ENCODE peak calls at places on chromosomes 11 and 22, in five cellular contexts. W, F, R, B and O are unnamed samples.

GRCh38 chr11:78975081-78975480 is 400.4 kb upstream of the NARS2 start:
- DNase-seq in W (no peak), F (no peak), R (no peak), B (no peak), O (no peak)

GRCh38 chr22:19218541-19219233 is 40.2 kb upstream of the SLC25A1 start:
- DNase-seq in W (no peak), F (no peak), R (no peak), B (no peak), O (no peak)

GRCh38 chr22:27116295-27116694 is 458.9 kb downstream of the MIAT start:
- DNase-seq in W (no peak), F (no peak), R (no peak), B (no peak), O (peak; percentile 74)

GRCh38 chr11:121198491-121198890 is 94.1 kb upstream of the SC5D start:
- DNase-seq in W (no peak), F (no peak), R (no peak), B (no peak), O (no peak)

GRCh38 chr11:107624983-107625779 is 34.2 kb downstream of the ELMOD1 start:
- DNase-seq in W (no peak), F (no peak), R (no peak), B (no peak), O (no peak)

GRCh38 chr11:24794064-24794463 is 297.2 kb downstream of the LUZP2 start:
- DNase-seq in W (no peak), F (no peak), R (no peak), B (no peak), O (no peak)

GRCh38 chr11:74754507-74755255 is 6.0 kb downstream of the RNF169 start:
- DNase-seq in W (no peak), F (peak; percentile 92), R (no peak), B (no peak), O (peak; percentile 38)

GRCh38 chr11:8832571-8833260 is 78.3 kb upstream of the AKIP1 start:
- DNase-seq in W (no peak), F (no peak), R (no peak), B (no peak), O (no peak)

GRCh38 chr22:34036936-34037335 is 116.7 kb upstream of the LARGE1 start:
- DNase-seq in W (no peak), F (no peak), R (no peak), B (no peak), O (no peak)

GRCh38 chr11:58636587-58636986 is 14.1 kb downstream of the CNTF start:
- DNase-seq in W (peak; percentile 24), F (no peak), R (no peak), B (no peak), O (no peak)

GRCh38 chr11:74276581-74276980 is 34.9 kb downstream of the P4HA3 start:
- DNase-seq in W (no peak), F (no peak), R (no peak), B (no peak), O (no peak)

GRCh38 chr11:115498354-115498753 is 5.9 kb downstream of the CADM1 start:
- DNase-seq in W (no peak), F (no peak), R (no peak), B (no peak), O (no peak)

GRCh38 chr11:9206496-9206895 is 58.7 kb downstream of the DENND5A start:
- DNase-seq in W (no peak), F (no peak), R (no peak), B (no peak), O (no peak)

GRCh38 chr22:20198527-20199319 is 47.9 kb upstream of the CCDC188 start:
- DNase-seq in W (no peak), F (no peak), R (no peak), B (no peak), O (no peak)

GRCh38 chr11:210803-211180 is 3.3 kb downstream of the RIC8A start:
- DNase-seq in W (no peak), F (no peak), R (no peak), B (no peak), O (no peak)

GRCh38 chr22:48083502-48083901 is 1321.1 kb downstream of the TBC1D22A start:
- DNase-seq in W (no peak), F (no peak), R (no peak), B (no peak), O (no peak)

GRCh38 chr11:11349870-11350325 is 3.2 kb downstream of the CSNK2A3 start:
- DNase-seq in W (no peak), F (peak; percentile 56), R (no peak), B (no peak), O (no peak)

GRCh38 chr11:67310246-67311050 is 7.1 kb downstream of the SSH3 start:
- DNase-seq in W (no peak), F (no peak), R (no peak), B (no peak), O (no peak)

DNA sequence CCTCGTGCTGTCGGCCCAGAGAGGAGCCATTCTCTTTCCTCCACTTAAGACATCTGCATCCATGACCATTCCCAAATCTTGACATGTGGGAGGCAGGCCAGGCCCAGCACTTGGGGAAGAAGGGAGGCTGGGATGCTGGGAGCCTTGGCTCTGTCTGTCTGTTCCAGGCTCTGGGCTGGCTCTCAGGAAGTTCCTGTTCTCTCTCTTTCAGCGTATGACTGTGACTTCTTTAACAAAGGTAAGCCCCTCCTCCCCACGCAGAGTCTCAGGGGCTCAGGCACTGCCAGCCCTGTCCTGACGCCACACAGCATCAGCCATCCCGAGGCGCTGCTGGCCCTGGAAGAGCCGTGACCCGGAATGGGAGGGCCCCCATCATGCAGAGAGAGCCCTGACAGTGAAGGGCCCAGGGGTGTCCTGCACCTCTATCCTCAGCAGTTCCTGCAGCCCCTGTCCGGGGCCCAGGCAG is 52.4 kb downstream of the OTOG start:
- DNase-seq in W (no peak), F (no peak), R (no peak), B (no peak), O (no peak)
- TF ChIP-seq JUN in W (no peak), F (no peak), R (no peak), B (no peak), O (no peak)

GRCh38 chr11:112518371-112518770 is 257.7 kb upstream of the PLET1 start:
- DNase-seq in W (no peak), F (no peak), R (no peak), B (no peak), O (no peak)

GRCh38 chr11:112516261-112516660 is 255.6 kb upstream of the PLET1 start:
- DNase-seq in W (no peak), F (no peak), R (no peak), B (no peak), O (no peak)

GRCh38 chr11:112513936-112514716 is 253.5 kb upstream of the PLET1 start:
- DNase-seq in W (no peak), F (no peak), R (peak; percentile 19), B (no peak), O (no peak)

GRCh38 chr11:112519749-112520148 is 259.1 kb upstream of the PLET1 start:
- DNase-seq in W (no peak), F (no peak), R (no peak), B (no peak), O (no peak)

GRCh38 chr11:112516771-112517170 is 256.1 kb upstream of the PLET1 start:
- DNase-seq in W (no peak), F (no peak), R (no peak), B (no peak), O (no peak)
- H3K27ac ChIP-seq in W (no peak overlapping the region), F (no peak overlapping the region), R (no peak overlapping the region), B (no peak overlapping the region), O (no peak overlapping the region)

GRCh38 chr11:35265755-35266454 is 126.9 kb downstream of the CD44 start:
- DNase-seq in W (no peak), F (peak; percentile 67), R (no peak), B (no peak), O (no peak)
- TF ChIP-seq JUN in W (no peak), F (no peak), R (no peak), B (no peak), O (no peak)

GRCh38 chr11:64744544-64745218 is 739 bp upstream of the RASGRP2 start:
- DNase-seq in W (peak; percentile 74), F (no peak), R (peak; percentile 59), B (no peak), O (no peak)

GRCh38 chr11:64742087-64742939 is 1.6 kb downstream of the RASGRP2 start:
- DNase-seq in W (peak; percentile 67), F (no peak), R (peak; percentile 81), B (no peak), O (no peak)

GRCh38 chr11:64745219-64745522 is 1.2 kb upstream of the RASGRP2 start:
- DNase-seq in W (no peak), F (peak; percentile 32), R (peak; percentile 77), B (no peak), O (no peak)

GRCh38 chr11:64742940-64743590 is 877 bp downstream of the RASGRP2 start:
- DNase-seq in W (peak; percentile 94), F (peak; percentile 32), R (peak; percentile 94), B (no peak), O (peak; percentile 92)

GRCh38 chr11:64743591-64744543 is at the start of gene RASGRP2:
- DNase-seq in W (peak; percentile 87), F (peak; percentile 30), R (peak; percentile 95), B (peak; percentile 28), O (peak; percentile 76)
- H3K27ac ChIP-seq in W (peak within 1 kb of the TSS; percentile 73), F (no peak within 1 kb of the TSS), R (no peak within 1 kb of the TSS), B (no peak within 1 kb of the TSS), O (peak within 1 kb of the TSS; percentile 62)

GRCh38 chr11:33832676-33833075 is 58.4 kb upstream of the FBXO3 start:
- DNase-seq in W (no peak), F (no peak), R (no peak), B (no peak), O (no peak)

GRCh38 chr11:33828604-33829429 is 54.5 kb upstream of the FBXO3 start:
- DNase-seq in W (no peak), F (no peak), R (peak; percentile 67), B (no peak), O (no peak)

GRCh38 chr11:33830903-33831648 is 56.8 kb upstream of the FBXO3 start:
- DNase-seq in W (no peak), F (no peak), R (no peak), B (no peak), O (no peak)

GRCh38 chr11:33827206-33827605 is 52.9 kb upstream of the FBXO3 start:
- DNase-seq in W (no peak), F (no peak), R (no peak), B (no peak), O (no peak)

DNA sequence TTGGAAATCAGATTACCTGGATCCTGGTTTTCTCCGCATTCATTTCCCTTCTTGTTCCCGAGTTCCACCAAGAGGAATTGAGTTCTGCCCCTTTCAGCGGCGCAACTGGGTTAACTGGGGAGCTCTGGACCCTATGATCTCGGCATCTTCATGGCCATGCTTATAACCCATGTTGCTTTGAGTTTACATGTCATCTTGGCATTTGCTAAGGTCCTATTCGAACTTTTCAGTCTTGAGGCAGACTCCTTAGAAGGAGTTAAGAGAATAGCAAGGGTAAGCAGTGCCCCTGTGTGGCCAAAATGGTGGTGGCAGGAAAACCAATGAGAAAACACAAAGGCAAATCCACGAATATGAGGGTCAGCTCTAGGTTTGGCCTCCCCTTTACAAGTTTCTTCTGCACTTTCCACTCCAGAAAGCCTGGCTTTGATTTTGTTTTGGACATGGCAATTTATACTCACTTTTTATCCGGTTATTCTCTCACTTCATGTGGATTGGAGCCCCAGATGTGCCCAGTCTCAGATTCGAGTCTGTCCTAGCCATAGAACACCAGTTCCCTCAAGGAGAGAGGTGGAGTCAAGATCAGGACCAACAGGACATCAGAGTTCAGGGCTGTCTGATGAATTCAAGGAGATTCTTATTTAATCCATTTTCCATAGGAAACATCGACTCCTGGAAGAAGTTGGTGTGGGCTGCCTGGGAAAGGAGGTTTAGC is 55.3 kb upstream of the FBXO3 start:
- DNase-seq in W (peak; percentile 71), F (peak; percentile 76), R (peak; percentile 79), B (peak; percentile 13), O (peak; percentile 81)
- TF ChIP-seq JUN in W (no peak), F (no peak), R (no peak), B (no peak), O (no peak)